ENCODE peak calls at places on chromosome 9, in five cellular contexts. One of them, this sample, is unnamed.

GRCh38 chr9:121821326-121821725 is 169.9 kb downstream of the DAB2IP start:
- DNase-seq in upper lobe of right lung: no peak
- DNase-seq in cardiac fibroblast: no peak
- DNase-seq in psoas muscle: no peak
- DNase-seq in A549: no peak
- DNase-seq in this sample: no peak

GRCh38 chr9:86892576-86892975 is 54.7 kb downstream of the GAS1 start:
- DNase-seq in psoas muscle: no peak
- DNase-seq in cardiac fibroblast: no peak
- DNase-seq in upper lobe of right lung: no peak
- DNase-seq in A549: no peak
- DNase-seq in this sample: no peak

GRCh38 chr9:74821636-74822035 is 66.1 kb downstream of the TRPM6 start:
- DNase-seq in cardiac fibroblast: no peak
- DNase-seq in psoas muscle: no peak
- DNase-seq in upper lobe of right lung: no peak
- DNase-seq in A549: no peak
- DNase-seq in this sample: no peak

GRCh38 chr9:108743901-108744371 is 111.8 kb downstream of the ACTL7B start:
- DNase-seq in upper lobe of right lung: no peak
- DNase-seq in psoas muscle: no peak
- DNase-seq in cardiac fibroblast: no peak
- DNase-seq in A549: peak; percentile 16
- DNase-seq in this sample: no peak

GRCh38 chr9:102185962-102186361 is 447.5 kb upstream of the GRIN3A start:
- DNase-seq in upper lobe of right lung: no peak
- DNase-seq in psoas muscle: no peak
- DNase-seq in A549: no peak
- DNase-seq in cardiac fibroblast: peak; percentile 27
- DNase-seq in this sample: no peak

GRCh38 chr9:88747768-88748167 is 212.8 kb downstream of the NXNL2 start:
- DNase-seq in upper lobe of right lung: no peak
- DNase-seq in cardiac fibroblast: peak; percentile 95
- DNase-seq in psoas muscle: peak; percentile 58
- DNase-seq in A549: peak; percentile 51
- DNase-seq in this sample: no peak

GRCh38 chr9:134606951-134607733 is 34.5 kb upstream of the COL5A1 start:
- DNase-seq in cardiac fibroblast: peak; percentile 37
- DNase-seq in psoas muscle: no peak
- DNase-seq in upper lobe of right lung: no peak
- DNase-seq in A549: no peak
- DNase-seq in this sample: no peak

GRCh38 chr9:78707481-78707977 is 410.6 kb downstream of the PSAT1 start:
- DNase-seq in cardiac fibroblast: peak; percentile 71
- DNase-seq in upper lobe of right lung: no peak
- DNase-seq in A549: no peak
- DNase-seq in psoas muscle: no peak
- DNase-seq in this sample: peak; percentile 64

GRCh38 chr9:132894857-132895846 is 16.5 kb downstream of the SPACA9 start:
- DNase-seq in upper lobe of right lung: no peak
- DNase-seq in A549: no peak
- DNase-seq in psoas muscle: no peak
- DNase-seq in cardiac fibroblast: no peak
- DNase-seq in this sample: no peak

GRCh38 chr9:72415948-72416347 is 50.9 kb upstream of the ZFAND5 start:
- DNase-seq in upper lobe of right lung: no peak
- DNase-seq in cardiac fibroblast: no peak
- DNase-seq in psoas muscle: no peak
- DNase-seq in A549: no peak
- DNase-seq in this sample: no peak

GRCh38 chr9:109588415-109588814 is 90.3 kb upstream of the PTPN3 start:
- DNase-seq in A549: no peak
- DNase-seq in cardiac fibroblast: no peak
- DNase-seq in upper lobe of right lung: no peak
- DNase-seq in psoas muscle: no peak
- DNase-seq in this sample: no peak

GRCh38 chr9:16150501-16150900 is 597.7 kb downstream of the CCDC171 start:
- DNase-seq in psoas muscle: no peak
- DNase-seq in upper lobe of right lung: no peak
- DNase-seq in cardiac fibroblast: peak; percentile 42
- DNase-seq in A549: no peak
- DNase-seq in this sample: no peak

GRCh38 chr9:98808411-98808815 is 943 bp downstream of the GALNT12 start:
- DNase-seq in psoas muscle: no peak
- DNase-seq in cardiac fibroblast: no peak
- DNase-seq in A549: no peak
- DNase-seq in upper lobe of right lung: peak; percentile 93
- DNase-seq in this sample: no peak

GRCh38 chr9:76701441-76702031 is 62.7 kb upstream of the PCA3 start:
- DNase-seq in A549: no peak
- DNase-seq in psoas muscle: no peak
- DNase-seq in cardiac fibroblast: no peak
- DNase-seq in upper lobe of right lung: no peak
- DNase-seq in this sample: peak; percentile 88

GRCh38 chr9:37348917-37349316 is 73.6 kb upstream of the GRHPR start:
- DNase-seq in A549: no peak
- DNase-seq in cardiac fibroblast: no peak
- DNase-seq in psoas muscle: no peak
- DNase-seq in upper lobe of right lung: no peak
- DNase-seq in this sample: no peak

GRCh38 chr9:34493972-34494535 is 28.7 kb downstream of the ENHO start:
- DNase-seq in psoas muscle: peak; percentile 73
- DNase-seq in upper lobe of right lung: no peak
- DNase-seq in cardiac fibroblast: peak; percentile 50
- DNase-seq in A549: peak; percentile 19
- DNase-seq in this sample: peak; percentile 36

GRCh38 chr9:116151966-116152381 is 1.6 kb upstream of the PAPPA start:
- DNase-seq in A549: peak; percentile 93
- DNase-seq in cardiac fibroblast: peak; percentile 95
- DNase-seq in upper lobe of right lung: no peak
- DNase-seq in psoas muscle: no peak
- DNase-seq in this sample: no peak

GRCh38 chr9:131439224-131439623 is 45.3 kb downstream of the PRRC2B start:
- DNase-seq in psoas muscle: no peak
- DNase-seq in cardiac fibroblast: no peak
- DNase-seq in A549: no peak
- DNase-seq in upper lobe of right lung: no peak
- DNase-seq in this sample: no peak

GRCh38 chr9:112112519-112112918 is 62.6 kb downstream of the SUSD1 start:
- DNase-seq in psoas muscle: no peak
- DNase-seq in upper lobe of right lung: no peak
- DNase-seq in cardiac fibroblast: peak; percentile 95
- DNase-seq in A549: peak; percentile 80
- DNase-seq in this sample: peak; percentile 57

GRCh38 chr9:8696536-8696935 is 897.0 kb upstream of the DMAC1 start:
- DNase-seq in cardiac fibroblast: no peak
- DNase-seq in psoas muscle: no peak
- DNase-seq in A549: no peak
- DNase-seq in upper lobe of right lung: no peak
- DNase-seq in this sample: no peak

GRCh38 chr9:101398930-101399640 is 434 bp downstream of the ZNF189 start:
- DNase-seq in cardiac fibroblast: peak; percentile 16
- DNase-seq in A549: peak; percentile 3
- DNase-seq in upper lobe of right lung: no peak
- DNase-seq in psoas muscle: no peak
- DNase-seq in this sample: no peak

GRCh38 chr9:70257512-70257911 is 1.3 kb upstream of the SMC5 start:
- DNase-seq in psoas muscle: no peak
- DNase-seq in upper lobe of right lung: no peak
- DNase-seq in cardiac fibroblast: peak; percentile 11
- DNase-seq in A549: no peak
- DNase-seq in this sample: no peak

GRCh38 chr9:87792831-87793288 is 66.9 kb downstream of the CTSL start:
- DNase-seq in A549: peak; percentile 95
- DNase-seq in psoas muscle: peak; percentile 80
- DNase-seq in cardiac fibroblast: peak; percentile 95
- DNase-seq in upper lobe of right lung: peak; percentile 81
- DNase-seq in this sample: no peak

GRCh38 chr9:121498487-121499176 is 1.0 kb downstream of the GGTA1 start:
- DNase-seq in A549: peak; percentile 46
- DNase-seq in psoas muscle: peak; percentile 63
- DNase-seq in upper lobe of right lung: peak; percentile 70
- DNase-seq in cardiac fibroblast: peak; percentile 62
- DNase-seq in this sample: no peak

GRCh38 chr9:86464242-86464641 is 110.0 kb upstream of the TUT7 start:
- DNase-seq in A549: no peak
- DNase-seq in psoas muscle: no peak
- DNase-seq in cardiac fibroblast: no peak
- DNase-seq in upper lobe of right lung: no peak
- DNase-seq in this sample: no peak

GRCh38 chr9:93112116-93112863 is 16.3 kb downstream of the CARD19 start:
- DNase-seq in psoas muscle: peak; percentile 55
- DNase-seq in A549: no peak
- DNase-seq in upper lobe of right lung: peak; percentile 64
- DNase-seq in cardiac fibroblast: no peak
- DNase-seq in this sample: no peak

GRCh38 chr9:70012569-70012968 is 31.1 kb upstream of the MAMDC2 start:
- DNase-seq in cardiac fibroblast: no peak
- DNase-seq in psoas muscle: no peak
- DNase-seq in upper lobe of right lung: no peak
- DNase-seq in A549: no peak
- DNase-seq in this sample: no peak

GRCh38 chr9:1013018-1013417 is 36.6 kb downstream of the DMRT3 start:
- DNase-seq in cardiac fibroblast: no peak
- DNase-seq in psoas muscle: no peak
- DNase-seq in upper lobe of right lung: no peak
- DNase-seq in A549: no peak
- DNase-seq in this sample: no peak

GRCh38 chr9:23431459-23431858 is 394.6 kb downstream of the ELAVL2 start:
- DNase-seq in A549: no peak
- DNase-seq in upper lobe of right lung: no peak
- DNase-seq in cardiac fibroblast: no peak
- DNase-seq in psoas muscle: no peak
- DNase-seq in this sample: no peak

GRCh38 chr9:97737429-97737828 is 40.3 kb upstream of the XPA start:
- DNase-seq in psoas muscle: no peak
- DNase-seq in cardiac fibroblast: peak; percentile 18
- DNase-seq in A549: peak; percentile 44
- DNase-seq in upper lobe of right lung: no peak
- DNase-seq in this sample: no peak

GRCh38 chr9:114696814-114697544 is 15.0 kb upstream of the TEX48 start:
- DNase-seq in A549: no peak
- DNase-seq in upper lobe of right lung: no peak
- DNase-seq in cardiac fibroblast: no peak
- DNase-seq in psoas muscle: no peak
- DNase-seq in this sample: no peak

GRCh38 chr9:117343416-117343815 is 71.4 kb downstream of the ASTN2 start:
- DNase-seq in A549: no peak
- DNase-seq in upper lobe of right lung: no peak
- DNase-seq in psoas muscle: no peak
- DNase-seq in cardiac fibroblast: peak; percentile 4
- DNase-seq in this sample: no peak

GRCh38 chr9:2700398-2700797 is 16.9 kb upstream of the KCNV2 start:
- DNase-seq in upper lobe of right lung: no peak
- DNase-seq in A549: no peak
- DNase-seq in psoas muscle: no peak
- DNase-seq in cardiac fibroblast: no peak
- DNase-seq in this sample: no peak

GRCh38 chr9:105158898-105159297 is 85.6 kb upstream of the SLC44A1 start:
- DNase-seq in A549: no peak
- DNase-seq in upper lobe of right lung: no peak
- DNase-seq in cardiac fibroblast: no peak
- DNase-seq in psoas muscle: no peak
- DNase-seq in this sample: no peak

GRCh38 chr9:98897745-98898144 is 46.0 kb upstream of the COL15A1 start:
- DNase-seq in psoas muscle: no peak
- DNase-seq in upper lobe of right lung: no peak
- DNase-seq in A549: no peak
- DNase-seq in cardiac fibroblast: peak; percentile 85
- DNase-seq in this sample: no peak

GRCh38 chr9:105127863-105128220 is 116.6 kb upstream of the SLC44A1 start:
- DNase-seq in upper lobe of right lung: no peak
- DNase-seq in psoas muscle: no peak
- DNase-seq in A549: no peak
- DNase-seq in cardiac fibroblast: peak; percentile 89
- DNase-seq in this sample: no peak

DNA sequence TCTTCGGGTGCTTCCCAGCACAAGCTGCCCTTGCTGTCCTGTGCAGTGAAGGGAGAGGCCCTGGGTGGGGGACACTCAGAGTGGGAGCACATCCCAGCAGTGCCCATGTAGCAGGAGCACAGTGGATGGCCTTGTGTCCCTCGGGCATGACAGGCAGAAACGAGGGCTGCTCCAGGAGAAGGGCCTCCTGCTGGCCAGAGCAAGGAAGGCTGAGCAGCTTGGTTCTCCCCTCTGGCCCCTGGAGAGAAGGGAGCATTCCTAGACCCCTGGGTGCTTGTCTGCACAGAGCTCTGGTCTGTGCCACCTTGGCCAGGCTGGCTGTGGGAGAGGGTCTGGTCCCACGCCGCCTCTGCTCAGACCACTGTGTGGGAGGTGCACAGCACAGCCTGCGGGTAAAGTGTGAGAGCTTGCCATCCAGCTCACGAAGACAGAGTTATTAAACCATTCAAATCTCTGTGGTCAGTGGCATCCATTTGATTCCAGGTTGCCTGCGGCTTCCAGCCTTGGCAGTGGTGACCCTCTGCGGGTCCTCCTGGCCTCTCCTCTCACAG is 18.3 kb downstream of the FBXW5 start:
- DNase-seq in psoas muscle: no peak
- DNase-seq in cardiac fibroblast: no peak
- DNase-seq in upper lobe of right lung: peak; percentile 44
- DNase-seq in A549: no peak
- DNase-seq in this sample: no peak
- TF ChIP-seq CTCF in psoas muscle: no peak
- TF ChIP-seq CTCF in cardiac fibroblast: no peak
- TF ChIP-seq CTCF in upper lobe of right lung: no peak
- TF ChIP-seq CTCF in A549: peak; percentile 12
- TF ChIP-seq CTCF in this sample: no peak

DNA sequence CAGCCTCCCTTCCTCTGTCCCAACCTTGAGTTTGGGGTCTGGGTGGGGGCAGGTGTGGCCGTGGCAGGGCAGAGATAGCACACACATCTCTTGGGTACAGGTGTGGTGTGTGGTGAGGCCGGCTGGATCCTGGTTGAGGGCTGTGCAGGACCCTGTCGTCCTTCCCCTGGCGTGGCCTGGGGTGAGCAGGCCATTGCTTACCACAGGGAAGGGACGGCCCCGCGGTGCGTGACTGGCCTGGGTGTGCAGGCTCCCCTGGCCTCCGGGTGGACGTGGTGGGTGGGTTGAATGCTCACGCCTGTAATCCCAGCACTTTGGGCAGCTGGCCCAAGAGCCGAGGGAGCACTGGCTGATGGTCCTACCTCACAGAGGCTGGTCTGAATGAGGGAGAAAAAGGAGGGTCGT is 1.2 kb downstream of the ARRDC1 start:
- DNase-seq in cardiac fibroblast: no peak
- DNase-seq in A549: no peak
- DNase-seq in psoas muscle: peak; percentile 66
- DNase-seq in upper lobe of right lung: no peak
- DNase-seq in this sample: no peak
- H3K4me3 ChIP-seq in cardiac fibroblast: peak overlapping the region; percentile 72
- H3K4me3 ChIP-seq in A549: peak overlapping the region; percentile 92
- H3K4me3 ChIP-seq in psoas muscle: peak overlapping the region; percentile 78
- H3K4me3 ChIP-seq in upper lobe of right lung: peak overlapping the region; percentile 67
- H3K4me3 ChIP-seq in this sample: peak overlapping the region; percentile 50

GRCh38 chr9:91896513-91897121 is 53.4 kb downstream of the ROR2 start:
- DNase-seq in cardiac fibroblast: peak; percentile 5
- DNase-seq in A549: no peak
- DNase-seq in psoas muscle: no peak
- DNase-seq in upper lobe of right lung: no peak
- DNase-seq in this sample: peak; percentile 67
- TF ChIP-seq CTCF in cardiac fibroblast: no peak
- TF ChIP-seq CTCF in A549: no peak
- TF ChIP-seq CTCF in psoas muscle: no peak
- TF ChIP-seq CTCF in upper lobe of right lung: no peak
- TF ChIP-seq CTCF in this sample: no peak

GRCh38 chr9:91036826-91037510 is 235.3 kb downstream of the SYK start:
- DNase-seq in psoas muscle: peak; percentile 88
- DNase-seq in A549: peak; percentile 91
- DNase-seq in cardiac fibroblast: peak; percentile 93
- DNase-seq in upper lobe of right lung: peak; percentile 86
- DNase-seq in this sample: peak; percentile 63
- H3K4me3 ChIP-seq in psoas muscle: no peak overlapping the region
- H3K4me3 ChIP-seq in A549: no peak overlapping the region
- H3K4me3 ChIP-seq in cardiac fibroblast: no peak overlapping the region
- H3K4me3 ChIP-seq in upper lobe of right lung: no peak overlapping the region
- H3K4me3 ChIP-seq in this sample: no peak overlapping the region

This sample was measured in astrocyte of the cerebellum.